ENCODE peak calls at places on chromosome 1, in five cellular contexts. P is CD4-positive, alpha-beta T cell; E is MM.1S; M is GM23248; R is AG04450. W is an unnamed sample.

GRCh38 chr1:223650465-223650864 is 15.0 kb downstream of the CAPN8 start:
- DNase-seq in R (no peak), E (no peak), P (no peak), M (no peak), W (no peak)

GRCh38 chr1:65165269-65166002 is 17.4 kb downstream of the AK4 start:
- DNase-seq in R (no peak), M (no peak), E (no peak), P (no peak), W (no peak)

GRCh38 chr1:173114381-173114780 is 63.6 kb upstream of the TNFSF18 start:
- DNase-seq in E (no peak), R (no peak), P (no peak), M (no peak), W (no peak)

GRCh38 chr1:182786223-182787001 is 3.2 kb upstream of the NPL start:
- DNase-seq in R (peak; percentile 29), E (peak; percentile 69), P (no peak), M (peak; percentile 83), W (peak; percentile 28)

GRCh38 chr1:54768093-54768492 is 3.8 kb upstream of the PARS2 start:
- DNase-seq in P (no peak), M (peak; percentile 18), R (no peak), E (no peak), W (peak; percentile 10)

GRCh38 chr1:44803312-44804095 is 3.3 kb downstream of the PLK3 start:
- DNase-seq in P (peak; percentile 32), E (no peak), M (peak; percentile 57), R (no peak), W (no peak)

GRCh38 chr1:7570311-7570710 is 200.8 kb upstream of the VAMP3 start:
- DNase-seq in M (no peak), P (no peak), R (no peak), E (no peak), W (no peak)

GRCh38 chr1:29513357-29513756 is 277.0 kb downstream of the PTPRU start:
- DNase-seq in R (peak; percentile 51), E (peak; percentile 32), M (peak; percentile 89), P (no peak), W (no peak)

GRCh38 chr1:43448955-43449707 is 4.6 kb downstream of the HYI start:
- DNase-seq in E (no peak), R (no peak), M (no peak), P (no peak), W (no peak)

GRCh38 chr1:41343790-41344679 is 17.2 kb upstream of the FOXO6 start:
- DNase-seq in M (no peak), R (no peak), P (peak; percentile 20), E (no peak), W (no peak)

GRCh38 chr1:233172201-233172600 is 123.3 kb downstream of the PCNX2 start:
- DNase-seq in M (peak; percentile 20), R (no peak), P (no peak), E (peak; percentile 39), W (no peak)

GRCh38 chr1:205191127-205191577 is 20.4 kb downstream of the DSTYK start:
- DNase-seq in R (no peak), M (peak; percentile 43), P (no peak), E (no peak), W (no peak)

GRCh38 chr1:183349201-183349711 is 68.9 kb downstream of the NMNAT2 start:
- DNase-seq in R (no peak), E (no peak), M (peak; percentile 87), P (no peak), W (no peak)

GRCh38 chr1:227729881-227730629 is 5.0 kb downstream of the JMJD4 start:
- DNase-seq in M (peak; percentile 83), P (no peak), E (peak; percentile 65), R (peak; percentile 37), W (peak; percentile 23)

DNA sequence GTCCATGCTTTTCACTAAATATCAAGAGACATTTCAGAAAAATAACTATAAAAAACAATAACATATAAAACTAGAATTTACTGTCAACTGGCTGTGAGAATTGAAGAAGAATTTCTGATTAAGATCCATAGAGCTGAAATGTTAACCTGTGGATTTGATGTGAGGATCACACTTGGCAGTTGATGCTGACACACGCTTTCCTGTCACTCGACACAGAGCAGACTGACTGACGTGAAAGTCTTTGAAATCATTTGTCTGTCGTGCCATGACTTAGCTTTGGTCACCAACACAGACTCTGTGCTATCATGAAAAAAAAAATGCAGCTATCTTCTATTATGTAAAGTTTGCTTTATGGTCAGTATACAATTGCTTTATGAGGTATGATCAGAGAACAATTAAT is 706.0 kb upstream of the ZP4 start:
- DNase-seq in M (no peak), R (no peak), E (no peak), P (no peak), W (no peak)
- H3K27ac ChIP-seq in M (no peak overlapping the region), R (no peak overlapping the region), E (no peak overlapping the region), P (no peak overlapping the region), W (no peak overlapping the region)

DNA sequence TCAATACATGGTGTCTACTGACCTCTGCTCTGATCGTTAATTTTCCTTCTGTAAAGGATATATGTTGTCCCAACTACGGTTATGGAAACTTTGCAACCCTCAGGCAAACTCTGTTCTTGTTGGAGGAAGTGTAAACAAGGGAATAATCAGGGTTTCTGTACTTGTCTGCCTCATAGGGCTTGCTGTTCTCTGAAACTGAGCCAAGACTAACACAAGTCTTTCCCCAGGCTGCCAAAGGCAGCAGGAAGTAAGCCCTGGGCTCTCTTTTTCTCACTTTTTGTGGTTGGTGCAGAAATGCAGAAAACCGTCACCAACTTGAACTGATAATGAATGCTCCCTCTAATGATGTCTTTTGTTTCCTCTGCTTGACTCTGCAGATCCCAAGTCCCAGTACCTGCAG is 7.6 kb downstream of the CYP4X1 start:
- DNase-seq in P (no peak), M (peak; percentile 17), E (no peak), R (no peak), W (no peak)
- H3K27ac ChIP-seq in P (no peak overlapping the region), M (no peak overlapping the region), E (no peak overlapping the region), R (no peak overlapping the region), W (no peak overlapping the region)

GRCh38 chr1:116754203-116754977 is at the start of gene CD2:
- DNase-seq in R (no peak), E (no peak), P (no peak), M (no peak), W (no peak)

GRCh38 chr1:116751626-116752025 is 2.6 kb upstream of the CD2 start:
- DNase-seq in R (no peak), M (no peak), P (no peak), E (no peak), W (no peak)

GRCh38 chr1:116755681-116756080 is 1.5 kb downstream of the CD2 start:
- DNase-seq in E (no peak), P (no peak), R (no peak), M (no peak), W (no peak)

GRCh38 chr1:116751149-116751548 is 3.1 kb upstream of the CD2 start:
- DNase-seq in P (no peak), R (no peak), E (no peak), M (no peak), W (no peak)

GRCh38 chr1:116755036-116755435 is 806 bp downstream of the CD2 start:
- DNase-seq in E (no peak), P (no peak), R (no peak), M (no peak), W (no peak)
- H3K27ac ChIP-seq in E (no peak overlapping the region), P (peak overlapping the region; percentile 81), R (no peak overlapping the region), M (no peak overlapping the region), W (no peak overlapping the region)

DNA sequence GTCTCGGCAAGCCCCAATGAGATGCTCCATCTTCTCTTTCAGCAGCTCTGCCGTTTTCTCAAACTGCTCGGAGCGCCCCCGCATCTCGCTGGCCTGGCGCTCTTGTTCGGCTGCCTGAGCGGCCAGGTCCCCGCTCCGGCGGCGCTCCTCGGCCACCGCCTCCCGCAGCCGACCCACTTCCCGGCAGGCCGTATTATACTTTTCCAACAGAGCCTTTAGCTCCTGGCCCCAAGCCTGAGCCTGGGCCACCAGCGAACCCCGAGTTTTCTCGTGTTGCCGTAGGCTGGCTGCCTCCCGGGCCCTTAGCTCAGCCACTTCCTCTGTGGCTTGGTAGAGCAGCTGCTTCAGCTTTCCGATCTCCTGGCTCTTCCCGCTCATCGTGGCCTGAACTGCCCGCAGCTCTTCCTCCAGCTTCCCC is 13.1 kb upstream of the PIAS3 start:
- DNase-seq in M (peak; percentile 75), P (peak; percentile 50), E (peak; percentile 53), R (no peak), W (peak; percentile 30)
- H3K27ac ChIP-seq in M (peak overlapping the region; percentile 21), P (no peak overlapping the region), E (no peak overlapping the region), R (peak overlapping the region; percentile 77), W (peak overlapping the region; percentile 68)

DNA sequence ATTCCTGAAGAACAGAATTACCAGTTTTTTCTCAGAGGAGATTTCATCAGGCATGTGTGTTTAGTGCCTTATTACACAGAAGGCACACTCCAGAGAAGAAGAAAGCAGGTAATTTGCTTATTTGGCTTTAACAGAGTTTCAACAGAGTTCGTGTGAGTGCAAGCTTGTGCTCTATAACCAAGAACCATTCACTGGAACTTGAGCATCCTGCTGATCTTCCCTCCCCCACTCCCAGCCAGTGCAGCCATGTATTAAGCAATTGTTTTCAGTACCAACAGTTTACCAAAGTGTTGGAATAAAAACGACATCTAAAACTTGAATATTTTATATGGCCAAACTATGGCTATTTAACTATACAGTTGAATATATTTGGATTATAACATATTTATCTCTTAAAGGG is 4.3 kb downstream of the MGST3 start:
- DNase-seq in E (no peak), P (no peak), M (no peak), R (no peak), W (no peak)
- H3K27ac ChIP-seq in E (no peak overlapping the region), P (no peak overlapping the region), M (no peak overlapping the region), R (no peak overlapping the region), W (no peak overlapping the region)

W was measured in substantia nigra.